ENCODE peak calls at places on chromosomes 2 and 18, in seven cellular contexts. X, K, P, V, B, N and Z are unnamed samples. For H3K4me1 and H3K36me3, the result is how much of the 10 kb centered on the place peaks cover.

GRCh38 chr2:134819334-134819733 is 19.1 kb upstream of the ACMSD start:
- DNase-seq in X (no peak), K (peak), P (no peak), V (no peak), B (no peak), N (no peak), Z (no peak)

GRCh38 chr2:98280376-98281102 is 65.7 kb upstream of the CNGA3 start:
- DNase-seq in X (no peak), K (no peak), P (no peak), V (no peak), B (peak), N (no peak), Z (no peak)

GRCh38 chr2:42979870-42980763 is 187.7 kb upstream of the HAAO start:
- DNase-seq in X (no peak), K (no peak), P (peak), V (no peak), B (no peak), N (peak), Z (no peak)

GRCh38 chr2:216107320-216107719 is 1.8 kb upstream of the XRCC5 start:
- DNase-seq in X (no peak), K (no peak), P (no peak), V (no peak), B (no peak), N (no peak), Z (no peak)

GRCh38 chr18:10748641-10749040 is 222.8 kb downstream of the NAPG start:
- DNase-seq in X (no peak), K (no peak), P (no peak), V (no peak), B (no peak), N (no peak), Z (no peak)

GRCh38 chr2:101349893-101350662 is 37.2 kb downstream of the CREG2 start:
- DNase-seq in X (no peak), K (no peak), P (no peak), V (no peak), B (no peak), N (no peak), Z (no peak)

GRCh38 chr2:45119855-45120254 is 110.6 kb upstream of the SIX2 start:
- DNase-seq in X (no peak), K (no peak), P (no peak), V (no peak), B (no peak), N (no peak), Z (no peak)

GRCh38 chr2:52264488-52264887 is 1232.6 kb upstream of the NRXN1 start:
- DNase-seq in X (no peak), K (no peak), P (no peak), V (no peak), B (no peak), N (no peak), Z (no peak)

GRCh38 chr2:128808462-128809255 is 490.0 kb upstream of the HS6ST1 start:
- DNase-seq in X (no peak), K (peak), P (no peak), V (peak), B (no peak), N (no peak), Z (no peak)

GRCh38 chr2:46692316-46692715 is 213.0 kb downstream of the TMEM247 start:
- DNase-seq in X (no peak), K (no peak), P (no peak), V (no peak), B (no peak), N (no peak), Z (no peak)

GRCh38 chr18:51878724-51879123 is 461.3 kb upstream of the DCC start:
- DNase-seq in X (no peak), K (no peak), P (no peak), V (no peak), B (no peak), N (no peak), Z (no peak)

GRCh38 chr2:99389371-99389770 is 52.2 kb downstream of the EIF5B start:
- DNase-seq in X (no peak), K (no peak), P (no peak), V (no peak), B (no peak), N (no peak), Z (no peak)

GRCh38 chr18:41674466-41674865 is 280.6 kb upstream of the PIK3C3 start:
- DNase-seq in X (no peak), K (no peak), P (no peak), V (no peak), B (no peak), N (no peak), Z (no peak)

GRCh38 chr18:77522031-77522675 is 272.5 kb downstream of the GALR1 start:
- DNase-seq in X (no peak), K (no peak), P (no peak), V (no peak), B (no peak), N (no peak), Z (no peak)

GRCh38 chr2:217371681-217372297 is 511.9 kb upstream of the TNP1 start:
- DNase-seq in X (no peak), K (no peak), P (no peak), V (no peak), B (no peak), N (no peak), Z (no peak)

GRCh38 chr2:207239222-207239674 is 73.5 kb upstream of the KLF7 start:
- DNase-seq in X (no peak), K (no peak), P (no peak), V (peak), B (peak), N (peak), Z (peak)

GRCh38 chr2:145753966-145754365 is 1234.0 kb upstream of the ZEB2 start:
- DNase-seq in X (no peak), K (no peak), P (no peak), V (no peak), B (no peak), N (no peak), Z (no peak)

GRCh38 chr2:60794271-60794863 is 38.3 kb downstream of the PAPOLG start:
- DNase-seq in X (no peak), K (no peak), P (no peak), V (no peak), B (no peak), N (no peak), Z (no peak)

GRCh38 chr2:232573821-232574435 is 23.4 kb downstream of the EIF4E2 start:
- DNase-seq in X (no peak), K (no peak), P (no peak), V (no peak), B (no peak), N (no peak), Z (no peak)

DNA sequence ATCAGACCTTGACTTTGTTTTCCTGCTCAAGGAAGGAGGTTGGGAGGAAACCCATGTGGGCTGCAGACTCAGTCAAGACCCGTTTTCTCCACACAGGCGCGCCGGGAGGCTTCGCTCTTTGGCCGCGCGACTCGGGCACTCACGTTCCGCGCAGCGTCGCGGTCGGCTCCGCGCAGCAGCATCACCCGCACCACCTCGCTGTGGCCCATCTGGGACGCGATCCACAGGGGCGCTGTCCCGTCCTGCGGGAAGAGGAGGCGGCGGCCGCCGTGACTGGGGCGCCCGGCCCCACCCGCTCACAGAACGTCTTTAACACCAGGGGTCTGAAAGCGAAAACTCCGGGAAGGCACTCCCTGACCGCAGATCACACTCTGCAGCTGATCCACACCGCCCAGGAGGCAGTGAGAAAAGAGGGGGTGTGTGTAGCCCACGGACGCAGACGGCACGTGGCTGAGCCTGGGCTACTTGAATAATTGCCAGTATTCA is 33.1 kb upstream of the NPC1 start:
- DNase-seq in X (no peak), K (no peak), P (no peak), V (peak), B (peak), N (no peak), Z (no peak)
- TF ChIP-seq POLR2A in X (no peak), K (no peak), P (no peak), V (peak), B (no peak), N (no peak), Z (no peak)

GRCh38 chr2:12303181-12304030 is 413.3 kb upstream of the TRIB2 start:
- DNase-seq in X (no peak), K (no peak), P (no peak), V (peak), B (no peak), N (no peak), Z (no peak)

GRCh38 chr2:12304494-12305228 is 412.1 kb upstream of the TRIB2 start:
- DNase-seq in X (no peak), K (no peak), P (no peak), V (no peak), B (no peak), N (no peak), Z (no peak)

GRCh38 chr2:12300927-12301326 is 415.8 kb upstream of the TRIB2 start:
- DNase-seq in X (no peak), K (no peak), P (no peak), V (no peak), B (no peak), N (no peak), Z (no peak)

GRCh38 chr2:12302140-12302539 is 414.6 kb upstream of the TRIB2 start:
- DNase-seq in X (no peak), K (no peak), P (no peak), V (no peak), B (no peak), N (no peak), Z (no peak)

GRCh38 chr2:12302691-12303090 is 414.0 kb upstream of the TRIB2 start:
- DNase-seq in X (no peak), K (no peak), P (no peak), V (no peak), B (no peak), N (no peak), Z (no peak)
- H3K4me1 ChIP-seq in X (under half), K (under half), P (under half), V (under half), B (under half), N (under half), Z (under half)

DNA sequence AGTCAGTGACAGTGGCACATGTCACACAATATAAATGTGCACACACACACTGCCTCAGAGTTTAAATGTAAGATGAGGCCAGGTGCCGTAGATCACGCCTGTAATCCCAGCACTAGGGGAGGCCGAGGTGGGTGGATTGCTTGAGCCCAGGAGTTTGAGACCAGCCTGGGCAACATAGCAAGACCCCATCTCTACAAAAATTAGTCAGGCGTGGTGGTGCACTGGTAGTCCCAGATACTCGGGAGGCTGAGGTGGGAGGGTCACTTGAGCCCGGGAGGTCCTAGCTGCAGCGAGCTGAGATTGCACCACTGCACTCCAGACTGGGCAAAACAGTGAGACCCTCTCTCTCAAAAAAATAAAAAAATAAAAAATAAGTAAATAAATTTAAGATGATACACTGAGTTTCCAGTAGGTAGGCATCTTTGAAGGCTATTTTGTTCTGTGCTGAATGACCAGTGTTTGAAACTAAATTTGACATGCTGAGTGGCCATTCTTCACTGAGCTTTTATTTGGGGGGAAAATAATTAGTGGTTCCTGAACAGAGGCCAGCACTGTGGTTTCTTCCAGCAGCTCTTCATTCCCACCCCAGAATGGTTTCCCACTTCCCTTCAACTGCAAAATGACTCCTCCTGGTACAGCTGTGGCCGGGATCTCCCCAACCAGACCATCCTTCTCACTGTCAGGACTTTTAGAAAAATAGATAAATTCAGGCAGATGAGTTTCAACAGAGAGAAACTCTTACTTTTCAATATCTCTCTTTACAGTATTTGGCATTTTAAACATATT is 44.9 kb downstream of the PSMG2 start:
- DNase-seq in X (no peak), K (no peak), P (no peak), V (no peak), B (no peak), N (no peak), Z (no peak)
- H3K36me3 ChIP-seq in X (under half), K (under half), P (under half), V (under half), B (under half), N (under half), Z (under half)

GRCh38 chr18:31371970-31372369 is 4.6 kb upstream of the DSG4 start:
- DNase-seq in X (no peak), K (no peak), P (no peak), V (no peak), B (no peak), N (no peak), Z (no peak)
- TF ChIP-seq POLR2A in X (no peak), K (no peak), P (no peak), V (no peak), B (no peak), N (no peak), Z (no peak)

DNA sequence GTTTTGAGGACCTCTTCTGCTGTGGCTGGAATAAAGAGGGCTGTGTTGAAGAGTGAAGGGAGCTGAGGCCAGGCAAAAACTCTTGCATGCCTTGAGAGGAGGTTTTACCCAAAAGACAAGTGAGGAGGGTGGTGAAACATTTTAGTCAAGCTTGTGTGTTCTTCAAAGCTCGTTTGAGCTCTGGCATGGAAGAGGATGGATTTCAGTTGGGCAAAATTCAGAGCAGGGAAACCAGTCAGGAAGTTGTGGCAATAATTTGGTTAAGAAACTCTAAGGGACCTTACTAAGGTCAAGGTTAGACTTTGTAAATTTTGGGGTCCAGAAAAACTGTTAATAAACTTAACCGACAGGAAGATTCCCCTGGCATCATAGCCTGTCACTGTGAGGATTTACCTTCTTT is 34.7 kb downstream of the SPTBN1 start:
- DNase-seq in X (no peak), K (no peak), P (no peak), V (no peak), B (no peak), N (no peak), Z (no peak)
- H3K4me1 ChIP-seq in X (under half), K (under half), P (under half), V (half or more), B (under half), N (under half), Z (under half)

DNA sequence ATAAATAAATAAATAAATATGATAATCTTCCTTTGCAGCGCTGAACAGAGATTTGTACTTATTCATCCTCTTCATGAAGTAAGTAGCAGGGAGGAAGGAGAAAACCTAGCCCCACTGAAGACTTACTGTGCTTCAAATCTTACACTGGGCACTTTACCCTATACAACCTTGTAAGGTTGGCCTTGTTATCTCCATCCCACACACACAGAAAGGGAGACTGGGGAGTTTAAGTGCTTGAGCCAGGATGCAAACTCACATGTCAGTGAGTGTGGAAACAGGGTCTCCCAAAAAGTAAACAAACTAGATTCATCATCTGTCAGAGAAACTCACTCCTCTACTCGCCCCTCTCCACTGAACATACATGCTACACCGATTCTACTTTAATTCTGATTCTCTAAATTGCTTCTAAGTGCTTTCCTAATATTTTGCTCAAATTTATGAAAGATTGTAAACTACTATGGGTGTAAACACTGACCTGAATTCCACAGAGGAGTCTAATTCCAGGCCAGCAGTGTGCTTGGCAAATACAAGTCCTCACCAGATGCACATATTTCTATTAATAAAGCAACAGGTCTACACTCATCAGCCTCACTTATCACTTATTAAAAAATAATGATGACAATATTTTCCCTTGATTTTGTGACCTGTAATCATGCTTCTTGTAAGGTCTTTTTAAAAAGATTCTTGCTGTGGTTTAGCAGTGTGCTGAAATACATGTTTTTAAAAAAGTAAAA is 155.5 kb downstream of the TCF4 start:
- DNase-seq in X (no peak), K (no peak), P (no peak), V (no peak), B (no peak), N (no peak), Z (no peak)
- H3K36me3 ChIP-seq in X (under half), K (under half), P (under half), V (under half), B (under half), N (under half), Z (under half)

DNA sequence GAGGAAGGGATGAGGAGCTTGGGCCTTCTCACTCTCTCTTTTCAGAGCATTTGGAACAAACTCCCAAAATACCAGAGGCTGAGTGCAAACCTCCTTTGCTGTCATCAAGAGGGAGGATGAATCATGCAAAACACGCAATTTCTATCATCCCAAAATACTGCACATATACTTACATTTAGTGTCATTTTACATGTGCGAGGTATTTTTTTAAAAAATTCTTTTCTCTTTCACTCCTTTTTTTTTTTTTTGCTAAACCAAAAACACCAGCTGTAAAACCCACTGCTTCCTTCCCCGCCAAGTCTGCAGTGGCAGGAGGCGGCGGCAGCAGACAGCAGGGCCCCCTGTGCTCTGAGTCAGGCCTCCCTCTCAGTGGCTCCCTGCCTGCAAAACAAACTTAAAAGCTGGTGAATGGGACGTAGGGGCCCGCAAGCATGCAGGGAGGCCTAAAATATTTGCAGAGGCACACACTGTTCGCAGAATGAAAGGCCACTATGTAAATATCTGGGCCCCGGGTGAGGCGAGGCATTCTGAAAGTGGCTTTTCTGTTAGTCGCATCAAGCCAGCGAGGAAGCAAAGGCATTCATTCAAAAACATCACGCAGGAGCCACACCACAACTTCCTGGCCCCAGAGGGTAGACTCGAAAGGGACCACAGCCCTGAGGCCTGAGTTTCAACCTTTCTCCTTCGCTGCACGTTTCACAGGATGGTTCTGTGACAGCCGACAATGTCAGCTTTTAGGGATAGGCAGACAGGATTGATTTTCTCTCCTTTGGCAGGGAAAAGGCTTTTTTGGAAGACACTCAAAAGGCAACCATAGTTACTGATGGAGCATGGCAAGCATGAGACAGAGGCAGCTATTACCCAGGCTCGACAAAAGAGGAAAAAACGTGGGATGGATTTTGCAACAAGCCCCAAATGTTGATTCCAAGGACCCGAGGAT is 73.4 kb downstream of the ACTR2 start:
- DNase-seq in X (peak), K (no peak), P (no peak), V (peak), B (peak), N (no peak), Z (peak)
- TF ChIP-seq POLR2A in X (no peak), K (no peak), P (no peak), V (no peak), B (no peak), N (no peak), Z (no peak)

DNA sequence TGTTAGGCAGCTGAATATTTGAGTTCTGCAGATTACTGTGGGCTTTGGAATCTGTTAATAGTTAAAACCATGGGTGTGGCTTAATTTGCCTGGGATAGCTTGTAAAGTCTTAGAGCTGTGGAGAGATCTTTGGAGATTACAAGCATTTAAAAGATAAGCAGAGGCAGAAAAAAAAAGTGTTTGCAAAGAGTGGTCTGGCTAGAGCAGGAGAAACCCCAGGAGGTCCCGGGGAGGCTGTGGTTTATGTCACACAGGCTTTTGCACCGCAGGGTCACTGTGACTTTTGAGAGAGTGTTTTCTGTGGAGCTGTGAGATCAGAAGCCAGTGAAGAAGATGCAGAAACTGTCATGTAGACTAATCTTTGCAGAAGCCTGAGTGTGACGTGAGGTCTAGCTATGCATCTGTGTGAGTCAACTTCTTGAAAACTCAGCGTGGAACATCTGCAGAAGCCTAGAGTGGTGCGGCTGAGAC is 49.0 kb downstream of the SETBP1 start:
- DNase-seq in X (no peak), K (no peak), P (no peak), V (no peak), B (no peak), N (no peak), Z (no peak)
- H3K4me1 ChIP-seq in X (under half), K (under half), P (under half), V (under half), B (under half), N (under half), Z (under half)